ENCODE peak calls at places on chromosome 21, in seven cellular contexts. R is AG10803, D is tibial artery, C is heart left ventricle, L is neural progenitor cell, J is heart right ventricle, K is AG04450. X is an unnamed sample.

GRCh38 chr21:20971296-20971921 is 26.8 kb upstream of the NCAM2 start:
- DNase-seq in K (peak; percentile 2), J (peak; percentile 21), C (no peak), D (no peak), R (peak; percentile 44), L (peak; percentile 49), X (peak; percentile 1)

GRCh38 chr21:36820176-36821031 is 121.5 kb downstream of the SIM2 start:
- DNase-seq in J (no peak), K (no peak), C (no peak), D (no peak), R (no peak), L (peak; percentile 76), X (no peak)

GRCh38 chr21:29315155-29315749 is 16.5 kb downstream of the BACH1 start:
- DNase-seq in C (no peak), D (no peak), L (no peak), R (no peak), K (no peak), J (no peak), X (no peak)

GRCh38 chr21:38326899-38327298 is 70.1 kb downstream of the KCNJ15 start:
- DNase-seq in L (no peak), J (no peak), R (no peak), C (no peak), D (no peak), K (no peak), X (no peak)

GRCh38 chr21:36744560-36745231 is 45.8 kb downstream of the SIM2 start:
- DNase-seq in L (no peak), K (no peak), C (no peak), D (no peak), R (no peak), J (peak; percentile 32), X (no peak)

GRCh38 chr21:42021751-42022430 is 11.7 kb upstream of the ZBTB21 start:
- DNase-seq in C (no peak), D (peak; percentile 48), K (no peak), R (no peak), L (peak; percentile 88), J (no peak), X (no peak)

GRCh38 chr21:34074283-34075098 is 1.1 kb downstream of the MRPS6 start:
- DNase-seq in J (no peak), K (no peak), D (no peak), C (no peak), L (peak; percentile 74), R (no peak), X (no peak)

GRCh38 chr21:38032402-38032801 is 116.1 kb upstream of the KCNJ6 start:
- DNase-seq in D (no peak), K (no peak), L (no peak), J (no peak), C (no peak), R (no peak), X (no peak)

GRCh38 chr21:29181799-29182470 is 51.5 kb downstream of the MAP3K7CL start:
- DNase-seq in D (no peak), C (no peak), L (no peak), K (peak; percentile 73), R (peak; percentile 89), J (no peak), X (peak; percentile 85)

GRCh38 chr21:16216595-16216994 is 486.8 kb downstream of the USP25 start:
- DNase-seq in L (no peak), C (no peak), D (no peak), R (no peak), K (no peak), J (no peak), X (no peak)
- H3K4me3 ChIP-seq in L (no peak overlapping the region), C (peak overlapping the region; percentile 32), D (no peak overlapping the region), R (no peak overlapping the region), K (no peak overlapping the region), J (no peak overlapping the region), X (no peak overlapping the region)

GRCh38 chr21:18144341-18144740 is 100.3 kb upstream of the CHODL start:
- DNase-seq in K (no peak), D (no peak), C (no peak), J (no peak), L (no peak), R (no peak), X (no peak)

GRCh38 chr21:18153063-18153462 is 91.6 kb upstream of the CHODL start:
- DNase-seq in R (no peak), L (no peak), D (no peak), K (no peak), C (no peak), J (no peak), X (no peak)

GRCh38 chr21:18142639-18143038 is 102.0 kb upstream of the CHODL start:
- DNase-seq in L (no peak), R (no peak), J (no peak), D (no peak), C (no peak), K (no peak), X (no peak)

GRCh38 chr21:18151046-18151445 is 93.6 kb upstream of the CHODL start:
- DNase-seq in J (no peak), L (no peak), D (no peak), C (no peak), R (no peak), K (no peak), X (no peak)

DNA sequence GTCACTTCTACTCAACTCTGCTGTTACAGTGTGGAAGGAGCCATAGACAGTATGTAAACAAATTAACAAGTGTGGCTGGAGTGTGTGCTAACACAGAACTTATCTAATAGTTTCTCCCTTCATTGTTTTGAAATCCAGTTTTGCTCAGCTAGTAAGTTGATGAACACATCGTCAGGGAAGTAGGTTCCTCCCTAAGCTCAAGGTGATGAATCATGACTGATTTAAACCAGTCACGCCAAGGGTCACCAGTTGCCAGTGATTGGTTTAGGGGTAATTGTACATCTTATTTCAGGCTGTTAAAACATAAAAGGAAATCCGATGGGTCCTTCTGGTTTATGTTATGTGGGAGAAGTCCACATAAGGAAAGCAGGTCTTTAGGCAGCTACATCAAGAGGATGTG is 97.0 kb upstream of the CHODL start:
- DNase-seq in J (no peak), D (no peak), C (no peak), K (no peak), R (no peak), L (no peak), X (no peak)
- TF ChIP-seq CTCF in J (no peak), D (no peak), C (no peak), K (no peak), R (no peak), L (no peak), X (no peak)

DNA sequence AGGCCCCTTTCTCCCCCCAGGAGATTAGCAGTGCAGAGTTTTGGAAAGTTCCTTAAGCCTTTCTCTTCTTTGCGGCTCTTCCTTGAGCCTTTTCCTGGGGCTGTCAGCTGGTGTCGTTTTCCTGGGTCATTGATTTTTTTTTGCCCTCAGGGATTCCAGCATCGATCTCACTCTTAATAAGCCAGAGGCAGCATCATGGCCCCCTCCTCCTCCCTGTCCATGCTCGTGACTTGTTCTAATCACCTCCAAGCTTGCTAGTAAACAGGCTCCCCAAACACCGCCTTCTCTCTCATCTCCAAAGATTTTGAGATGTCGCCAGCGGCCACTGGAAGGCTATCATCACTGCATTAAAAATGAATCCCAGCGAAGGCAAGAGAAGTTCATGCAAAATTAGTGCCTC is 2.9 kb downstream of the EVA1C start:
- DNase-seq in L (peak; percentile 53), J (no peak), K (no peak), R (no peak), C (no peak), D (no peak), X (peak; percentile 13)
- H3K4me3 ChIP-seq in L (peak overlapping the region; percentile 13), J (peak overlapping the region; percentile 58), K (no peak overlapping the region), R (no peak overlapping the region), C (peak overlapping the region; percentile 88), D (no peak overlapping the region), X (no peak overlapping the region)

GRCh38 chr21:15831497-15831896 is 101.7 kb downstream of the USP25 start:
- DNase-seq in J (no peak), L (no peak), R (no peak), K (no peak), C (no peak), D (no peak), X (no peak)

GRCh38 chr21:15826908-15827601 is 97.3 kb downstream of the USP25 start:
- DNase-seq in J (no peak), D (no peak), K (no peak), C (no peak), R (no peak), L (no peak), X (no peak)

GRCh38 chr21:15823486-15824150 is 93.8 kb downstream of the USP25 start:
- DNase-seq in J (no peak), D (no peak), L (no peak), C (no peak), R (no peak), K (no peak), X (no peak)

GRCh38 chr21:15825699-15826098 is 95.9 kb downstream of the USP25 start:
- DNase-seq in R (no peak), L (no peak), D (no peak), K (no peak), J (no peak), C (no peak), X (no peak)

GRCh38 chr21:15826147-15826780 is 96.5 kb downstream of the USP25 start:
- DNase-seq in J (no peak), R (peak; percentile 22), C (no peak), K (no peak), L (peak; percentile 52), D (no peak), X (peak; percentile 48)
- TF ChIP-seq CTCF in J (peak; percentile 13), R (peak; percentile 47), C (peak; percentile 55), K (peak; percentile 63), L (peak; percentile 71), D (no peak), X (peak; percentile 47)

GRCh38 chr21:17793271-17793670 is 25.9 kb downstream of the C21orf91 start:
- DNase-seq in L (no peak), K (no peak), C (no peak), D (no peak), R (no peak), J (no peak), X (no peak)
- H3K4me3 ChIP-seq in L (no peak overlapping the region), K (no peak overlapping the region), C (peak overlapping the region; percentile 58), D (no peak overlapping the region), R (no peak overlapping the region), J (peak overlapping the region; percentile 10), X (no peak overlapping the region)

GRCh38 chr21:43979654-43980053 is 32.5 kb upstream of the TRAPPC10 start:
- DNase-seq in L (no peak), J (no peak), D (no peak), K (no peak), C (no peak), R (no peak), X (no peak)
- TF ChIP-seq CTCF in L (no peak), J (no peak), D (no peak), K (no peak), C (no peak), R (no peak), X (no peak)

GRCh38 chr21:46098303-46099141 is 610 bp downstream of the COL6A2 start:
- DNase-seq in J (peak; percentile 52), C (peak; percentile 68), K (no peak), D (peak; percentile 70), R (no peak), L (peak; percentile 37), X (no peak)

GRCh38 chr21:46100426-46100825 is 2.5 kb downstream of the COL6A2 start:
- DNase-seq in J (no peak), C (peak; percentile 14), L (no peak), K (no peak), R (peak; percentile 86), D (no peak), X (peak; percentile 80)

GRCh38 chr21:46100020-46100419 is 2.1 kb downstream of the COL6A2 start:
- DNase-seq in C (peak; percentile 13), K (no peak), J (no peak), R (no peak), D (peak; percentile 62), L (no peak), X (no peak)

GRCh38 chr21:46097826-46098286 is at the start of gene COL6A2:
- DNase-seq in D (peak; percentile 88), L (peak; percentile 84), K (no peak), C (peak; percentile 86), R (peak; percentile 74), J (peak; percentile 77), X (peak; percentile 92)

GRCh38 chr21:46099476-46099875 is 1.6 kb downstream of the COL6A2 start:
- DNase-seq in R (peak; percentile 66), J (peak; percentile 47), C (peak; percentile 58), L (peak; percentile 34), D (peak; percentile 75), K (no peak), X (no peak)
- H3K4me3 ChIP-seq in R (peak overlapping the region; percentile 82), J (peak overlapping the region; percentile 84), C (peak overlapping the region; percentile 95), L (no peak overlapping the region), D (peak overlapping the region; percentile 82), K (peak overlapping the region; percentile 79), X (peak overlapping the region; percentile 96)